ENCODE peak calls at places on chromosomes 1 and 21, in six cellular contexts. One of them, this sample, is unnamed.

GRCh38 chr1:192809286-192810252 is 730 bp downstream of the RGS2 start:
- DNase-seq in nephron progenitor cell: no peak
- DNase-seq in DND-41: no peak
- DNase-seq in neural crest cell: peak
- DNase-seq in CD4-positive, alpha-beta T cell: peak
- DNase-seq in uterus: no peak
- DNase-seq in this sample: no peak

GRCh38 chr1:219917851-219918466 is 10.4 kb downstream of the SLC30A10 start:
- DNase-seq in nephron progenitor cell: no peak
- DNase-seq in DND-41: no peak
- DNase-seq in neural crest cell: no peak
- DNase-seq in CD4-positive, alpha-beta T cell: no peak
- DNase-seq in uterus: no peak
- DNase-seq in this sample: no peak

GRCh38 chr1:231172411-231172810 is 10.6 kb downstream of the TRIM67 start:
- DNase-seq in nephron progenitor cell: no peak
- DNase-seq in DND-41: no peak
- DNase-seq in neural crest cell: no peak
- DNase-seq in CD4-positive, alpha-beta T cell: no peak
- DNase-seq in uterus: no peak
- DNase-seq in this sample: no peak

GRCh38 chr1:148264374-148265276 is 112.5 kb upstream of the NBPF11 start:
- DNase-seq in nephron progenitor cell: peak
- DNase-seq in DND-41: no peak
- DNase-seq in neural crest cell: no peak
- DNase-seq in CD4-positive, alpha-beta T cell: no peak
- DNase-seq in uterus: peak
- DNase-seq in this sample: no peak

GRCh38 chr1:16976966-16977365 is 3.5 kb downstream of the MFAP2 start:
- DNase-seq in nephron progenitor cell: no peak
- DNase-seq in DND-41: no peak
- DNase-seq in neural crest cell: no peak
- DNase-seq in CD4-positive, alpha-beta T cell: no peak
- DNase-seq in uterus: no peak
- DNase-seq in this sample: no peak

GRCh38 chr1:20123696-20124450 is 4.5 kb upstream of the PLA2G2D start:
- DNase-seq in nephron progenitor cell: no peak
- DNase-seq in DND-41: no peak
- DNase-seq in neural crest cell: no peak
- DNase-seq in CD4-positive, alpha-beta T cell: no peak
- DNase-seq in uterus: no peak
- DNase-seq in this sample: no peak

GRCh38 chr1:85587846-85588245 is 7.3 kb downstream of the CCN1 start:
- DNase-seq in nephron progenitor cell: no peak
- DNase-seq in DND-41: no peak
- DNase-seq in neural crest cell: no peak
- DNase-seq in CD4-positive, alpha-beta T cell: no peak
- DNase-seq in uterus: no peak
- DNase-seq in this sample: no peak

GRCh38 chr1:201826830-201827229 is 2.1 kb upstream of the IPO9 start:
- DNase-seq in nephron progenitor cell: peak
- DNase-seq in DND-41: no peak
- DNase-seq in neural crest cell: no peak
- DNase-seq in CD4-positive, alpha-beta T cell: no peak
- DNase-seq in uterus: no peak
- DNase-seq in this sample: no peak

GRCh38 chr1:59499956-59500569 is 203.2 kb downstream of the FGGY start:
- DNase-seq in nephron progenitor cell: no peak
- DNase-seq in DND-41: no peak
- DNase-seq in neural crest cell: no peak
- DNase-seq in CD4-positive, alpha-beta T cell: no peak
- DNase-seq in uterus: no peak
- DNase-seq in this sample: no peak

GRCh38 chr1:154574715-154575114 is 7.1 kb downstream of the CHRNB2 start:
- DNase-seq in nephron progenitor cell: no peak
- DNase-seq in DND-41: peak
- DNase-seq in neural crest cell: no peak
- DNase-seq in CD4-positive, alpha-beta T cell: no peak
- DNase-seq in uterus: no peak
- DNase-seq in this sample: no peak

GRCh38 chr1:207950750-207951149 is 39.8 kb upstream of the CD34 start:
- DNase-seq in nephron progenitor cell: no peak
- DNase-seq in DND-41: no peak
- DNase-seq in neural crest cell: no peak
- DNase-seq in CD4-positive, alpha-beta T cell: no peak
- DNase-seq in uterus: no peak
- DNase-seq in this sample: no peak

GRCh38 chr1:53087332-53088285 is 25.6 kb downstream of the PODN start:
- DNase-seq in nephron progenitor cell: peak
- DNase-seq in DND-41: no peak
- DNase-seq in neural crest cell: no peak
- DNase-seq in CD4-positive, alpha-beta T cell: no peak
- DNase-seq in uterus: no peak
- DNase-seq in this sample: no peak

GRCh38 chr21:17370263-17370662 is 142.6 kb upstream of the CXADR start:
- DNase-seq in nephron progenitor cell: no peak
- DNase-seq in DND-41: no peak
- DNase-seq in neural crest cell: no peak
- DNase-seq in CD4-positive, alpha-beta T cell: no peak
- DNase-seq in uterus: no peak
- DNase-seq in this sample: no peak

GRCh38 chr1:63274371-63274770 is 48.0 kb upstream of the FOXD3 start:
- DNase-seq in nephron progenitor cell: no peak
- DNase-seq in DND-41: no peak
- DNase-seq in neural crest cell: no peak
- DNase-seq in CD4-positive, alpha-beta T cell: no peak
- DNase-seq in uterus: no peak
- DNase-seq in this sample: no peak

GRCh38 chr1:157992813-157993178 is 649 bp upstream of the KIRREL1 start:
- DNase-seq in nephron progenitor cell: no peak
- DNase-seq in DND-41: no peak
- DNase-seq in neural crest cell: no peak
- DNase-seq in CD4-positive, alpha-beta T cell: no peak
- DNase-seq in uterus: no peak
- DNase-seq in this sample: no peak

GRCh38 chr1:157994704-157995540 is 1.5 kb downstream of the KIRREL1 start:
- DNase-seq in nephron progenitor cell: no peak
- DNase-seq in DND-41: no peak
- DNase-seq in neural crest cell: no peak
- DNase-seq in CD4-positive, alpha-beta T cell: no peak
- DNase-seq in uterus: peak
- DNase-seq in this sample: no peak

GRCh38 chr1:157995575-157996169 is 2.2 kb downstream of the KIRREL1 start:
- DNase-seq in nephron progenitor cell: no peak
- DNase-seq in DND-41: no peak
- DNase-seq in neural crest cell: no peak
- DNase-seq in CD4-positive, alpha-beta T cell: no peak
- DNase-seq in uterus: no peak
- DNase-seq in this sample: no peak

GRCh38 chr1:157993179-157994080 is at the start of gene KIRREL1:
- DNase-seq in nephron progenitor cell: peak
- DNase-seq in DND-41: peak
- DNase-seq in neural crest cell: peak
- DNase-seq in CD4-positive, alpha-beta T cell: no peak
- DNase-seq in uterus: peak
- DNase-seq in this sample: peak

DNA sequence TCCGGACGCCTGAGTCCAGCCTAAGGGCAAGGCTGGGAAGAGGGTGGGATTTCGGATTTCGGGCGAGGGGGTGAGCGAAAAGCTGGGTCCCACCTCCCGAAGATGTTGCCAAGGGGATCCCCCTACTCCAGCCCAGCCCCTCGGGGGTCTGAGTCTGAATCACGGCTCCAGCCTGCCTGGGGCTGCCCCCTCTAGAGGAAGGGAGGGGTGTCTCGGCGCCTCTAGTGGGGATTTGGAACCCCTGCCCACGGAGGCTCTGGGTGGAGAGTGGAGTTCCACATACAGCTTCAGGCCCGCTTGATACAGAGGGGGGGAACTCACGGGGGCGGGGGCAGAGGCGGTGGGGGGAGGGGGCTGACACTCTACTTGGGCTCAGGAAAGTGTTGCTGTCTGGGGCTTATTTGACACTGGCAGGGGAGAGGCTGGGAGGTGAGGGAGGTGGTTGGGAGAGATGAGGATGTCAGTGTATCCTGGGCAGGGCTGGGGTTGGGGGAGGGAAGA is 686 bp downstream of the KIRREL1 start:
- DNase-seq in nephron progenitor cell: peak
- DNase-seq in DND-41: peak
- DNase-seq in neural crest cell: no peak
- DNase-seq in CD4-positive, alpha-beta T cell: no peak
- DNase-seq in uterus: no peak
- DNase-seq in this sample: no peak
- TF ChIP-seq CTCF in nephron progenitor cell: no peak
- TF ChIP-seq CTCF in DND-41: peak
- TF ChIP-seq CTCF in neural crest cell: peak
- TF ChIP-seq CTCF in CD4-positive, alpha-beta T cell: no peak
- TF ChIP-seq CTCF in uterus: peak
- TF ChIP-seq CTCF in this sample: no peak

DNA sequence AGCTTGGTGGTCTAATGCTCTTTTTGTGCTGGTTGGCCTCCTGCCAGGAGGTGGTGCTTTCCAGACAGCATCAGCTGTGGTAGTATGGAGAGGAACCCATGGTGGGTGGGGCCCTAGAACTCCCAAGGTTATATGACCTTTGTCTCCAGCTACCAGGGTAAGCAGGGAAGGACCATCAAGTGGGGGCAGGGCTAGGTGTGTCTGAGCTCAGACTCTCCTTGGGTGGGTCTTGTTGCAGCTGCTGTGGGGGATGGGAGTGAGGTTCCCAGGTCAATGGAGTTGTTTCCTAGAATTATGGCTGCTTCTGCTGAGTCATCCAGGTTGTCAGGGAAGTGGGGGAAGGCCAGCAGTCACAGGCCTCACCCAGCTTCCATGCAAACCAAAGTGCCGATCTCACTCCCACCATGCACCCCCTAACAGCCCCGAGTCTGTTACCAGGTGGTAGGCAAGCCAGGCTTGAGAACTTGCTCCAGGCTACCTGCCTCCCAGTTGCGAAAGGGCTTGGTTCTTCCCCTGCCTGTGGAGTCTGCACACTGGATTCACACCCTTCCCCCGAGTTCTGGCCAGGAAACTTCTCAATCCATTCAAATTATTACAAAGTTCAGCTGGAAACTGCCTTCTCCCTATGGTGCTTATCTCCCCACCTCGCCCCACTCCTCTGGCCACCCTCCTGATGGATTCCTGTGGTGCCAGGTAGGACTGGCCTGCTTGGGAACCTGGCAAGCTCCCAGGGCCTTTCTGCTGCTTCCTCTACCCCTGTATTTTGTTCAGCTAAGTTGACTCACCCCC is 37.8 kb downstream of the DRAM2 start:
- DNase-seq in nephron progenitor cell: no peak
- DNase-seq in DND-41: no peak
- DNase-seq in neural crest cell: no peak
- DNase-seq in CD4-positive, alpha-beta T cell: no peak
- DNase-seq in uterus: no peak
- DNase-seq in this sample: no peak
- TF ChIP-seq CTCF in nephron progenitor cell: no peak
- TF ChIP-seq CTCF in DND-41: no peak
- TF ChIP-seq CTCF in neural crest cell: no peak
- TF ChIP-seq CTCF in CD4-positive, alpha-beta T cell: no peak
- TF ChIP-seq CTCF in uterus: no peak
- TF ChIP-seq CTCF in this sample: no peak

GRCh38 chr1:172531846-172532699 is 877 bp upstream of the SUCO start:
- DNase-seq in nephron progenitor cell: peak
- DNase-seq in DND-41: peak
- DNase-seq in neural crest cell: peak
- DNase-seq in CD4-positive, alpha-beta T cell: peak
- DNase-seq in uterus: peak
- DNase-seq in this sample: peak

GRCh38 chr1:172530000-172530399 is 3.0 kb upstream of the SUCO start:
- DNase-seq in nephron progenitor cell: no peak
- DNase-seq in DND-41: no peak
- DNase-seq in neural crest cell: no peak
- DNase-seq in CD4-positive, alpha-beta T cell: no peak
- DNase-seq in uterus: no peak
- DNase-seq in this sample: no peak

GRCh38 chr1:172533511-172534116 is 664 bp downstream of the SUCO start:
- DNase-seq in nephron progenitor cell: peak
- DNase-seq in DND-41: peak
- DNase-seq in neural crest cell: peak
- DNase-seq in CD4-positive, alpha-beta T cell: peak
- DNase-seq in uterus: no peak
- DNase-seq in this sample: no peak

GRCh38 chr1:172531412-172531811 is 1.5 kb upstream of the SUCO start:
- DNase-seq in nephron progenitor cell: no peak
- DNase-seq in DND-41: no peak
- DNase-seq in neural crest cell: no peak
- DNase-seq in CD4-positive, alpha-beta T cell: no peak
- DNase-seq in uterus: no peak
- DNase-seq in this sample: no peak

DNA sequence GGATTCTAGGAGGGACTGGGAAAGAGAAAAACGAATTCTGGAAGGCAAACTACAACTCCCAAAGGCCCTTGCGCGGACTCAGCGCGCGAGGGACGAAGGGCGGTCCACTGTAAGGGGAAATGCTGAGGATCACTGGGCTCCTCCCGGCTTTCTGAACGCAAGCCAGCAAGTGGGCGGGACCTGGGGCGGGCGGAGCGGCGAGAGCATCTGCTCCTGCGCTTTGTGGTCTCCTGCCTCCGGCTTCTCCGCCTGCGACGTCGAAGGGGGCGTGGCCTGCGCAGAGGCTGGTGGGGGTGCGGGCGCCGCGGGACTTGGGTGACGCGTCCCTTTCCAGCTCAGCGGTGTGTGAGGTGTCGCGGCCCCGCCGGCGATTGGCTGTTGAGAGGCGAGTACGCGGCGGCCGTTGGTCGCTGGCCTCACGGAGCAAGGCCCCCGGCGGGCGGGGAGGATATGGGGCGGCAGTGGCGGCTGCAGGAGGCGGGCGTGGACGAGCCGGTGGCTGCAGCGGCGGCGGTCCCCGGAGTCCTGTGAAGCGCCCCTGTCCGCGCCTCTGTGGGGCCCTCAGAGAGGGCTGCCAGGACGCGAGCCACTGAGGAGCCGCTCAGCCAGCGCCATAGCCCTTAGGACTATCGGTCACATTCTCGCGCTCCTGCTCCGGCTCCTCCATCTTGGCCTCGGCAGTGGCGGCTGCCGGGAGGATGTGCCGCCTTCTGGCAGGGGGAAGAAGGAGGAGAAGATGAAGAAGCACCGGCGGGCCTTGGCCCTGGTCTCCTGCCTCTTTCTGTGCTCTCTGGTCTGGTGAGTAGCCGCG is at the start of gene SUCO:
- DNase-seq in nephron progenitor cell: peak
- DNase-seq in DND-41: peak
- DNase-seq in neural crest cell: peak
- DNase-seq in CD4-positive, alpha-beta T cell: peak
- DNase-seq in uterus: peak
- DNase-seq in this sample: peak
- TF ChIP-seq CTCF in nephron progenitor cell: no peak
- TF ChIP-seq CTCF in DND-41: peak
- TF ChIP-seq CTCF in neural crest cell: peak
- TF ChIP-seq CTCF in CD4-positive, alpha-beta T cell: peak
- TF ChIP-seq CTCF in uterus: no peak
- TF ChIP-seq CTCF in this sample: no peak

DNA sequence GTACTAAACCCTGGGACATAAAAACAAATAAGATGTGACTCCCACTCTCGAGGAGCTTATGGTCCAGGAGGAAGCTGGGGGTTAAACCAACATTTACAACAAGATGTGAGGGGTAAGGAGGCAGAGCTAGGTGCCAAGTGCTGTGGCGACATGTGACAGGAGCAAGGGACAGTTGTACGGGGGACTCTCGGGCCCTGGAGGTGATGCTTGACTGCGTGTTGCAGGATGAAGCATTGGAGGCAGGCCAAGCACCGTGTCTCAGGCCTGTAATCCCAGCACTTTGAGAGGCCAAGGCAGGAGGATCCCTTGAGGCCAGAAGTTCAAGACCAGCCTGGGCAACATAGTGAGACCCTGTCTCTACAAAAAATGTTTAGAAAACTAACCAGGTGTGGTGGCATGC is 36.8 kb downstream of the ATP5PO start:
- DNase-seq in nephron progenitor cell: no peak
- DNase-seq in DND-41: no peak
- DNase-seq in neural crest cell: no peak
- DNase-seq in CD4-positive, alpha-beta T cell: no peak
- DNase-seq in uterus: no peak
- DNase-seq in this sample: no peak
- TF ChIP-seq CTCF in nephron progenitor cell: no peak
- TF ChIP-seq CTCF in DND-41: no peak
- TF ChIP-seq CTCF in neural crest cell: no peak
- TF ChIP-seq CTCF in CD4-positive, alpha-beta T cell: no peak
- TF ChIP-seq CTCF in uterus: no peak
- TF ChIP-seq CTCF in this sample: no peak

This sample was measured in activated B cell treated with CpG ODN at 0.5 μM for 24 hours.